ENCODE peak calls at places on chromosomes 16 and 17, in ten cellular contexts. One of them, this sample, is unnamed.

GRCh38 chr16:85679870-85680269 is 8.9 kb downstream of the GINS2 start:
- DNase-seq in NCI-H510A treated with DMSO at 0.1 percent for 48 hours: no peak
- DNase-seq in Ammon's horn: no peak
- DNase-seq in stimulated activated CD4-positive, alpha-beta T cell treated with anti-CD3 and anti-CD28 coated beads, Interleukin-4, amount 100 ng/mL, for 4 hours: no peak
- DNase-seq in stimulated activated naive B cell treated with anti-CD40 and anti-IgM and Interleukin-4, amounts not matched to agents 10 μg/mL and 1 μg/mL and 100 μg/mL, for 72 hours: no peak
- DNase-seq in PC-3: no peak
- DNase-seq in left colon: no peak
- DNase-seq in type B pancreatic cell: no peak
- DNase-seq in fibroblast of pulmonary artery: no peak
- DNase-seq in mesothelial cell of epicardium: no peak
- DNase-seq in this sample: no peak

GRCh38 chr17:69592692-69593350 is 178.3 kb downstream of the MAP2K6 start:
- DNase-seq in stimulated activated CD4-positive, alpha-beta T cell treated with anti-CD3 and anti-CD28 coated beads, Interleukin-4, amount 100 ng/mL, for 4 hours: no peak
- DNase-seq in left colon: no peak
- DNase-seq in fibroblast of pulmonary artery: peak
- DNase-seq in stimulated activated naive B cell treated with anti-CD40 and anti-IgM and Interleukin-4, amounts not matched to agents 10 μg/mL and 1 μg/mL and 100 μg/mL, for 72 hours: no peak
- DNase-seq in mesothelial cell of epicardium: no peak
- DNase-seq in Ammon's horn: no peak
- DNase-seq in NCI-H510A treated with DMSO at 0.1 percent for 48 hours: no peak
- DNase-seq in type B pancreatic cell: no peak
- DNase-seq in PC-3: no peak
- DNase-seq in this sample: no peak

GRCh38 chr17:18252160-18252559 is 6.4 kb downstream of the FLII start:
- DNase-seq in Ammon's horn: no peak
- DNase-seq in fibroblast of pulmonary artery: no peak
- DNase-seq in stimulated activated CD4-positive, alpha-beta T cell treated with anti-CD3 and anti-CD28 coated beads, Interleukin-4, amount 100 ng/mL, for 4 hours: no peak
- DNase-seq in stimulated activated naive B cell treated with anti-CD40 and anti-IgM and Interleukin-4, amounts not matched to agents 10 μg/mL and 1 μg/mL and 100 μg/mL, for 72 hours: no peak
- DNase-seq in left colon: no peak
- DNase-seq in type B pancreatic cell: no peak
- DNase-seq in NCI-H510A treated with DMSO at 0.1 percent for 48 hours: no peak
- DNase-seq in PC-3: no peak
- DNase-seq in mesothelial cell of epicardium: no peak
- DNase-seq in this sample: no peak

GRCh38 chr17:46266656-46267544 is 28.0 kb upstream of the LRRC37A start:
- DNase-seq in type B pancreatic cell: peak
- DNase-seq in stimulated activated naive B cell treated with anti-CD40 and anti-IgM and Interleukin-4, amounts not matched to agents 10 μg/mL and 1 μg/mL and 100 μg/mL, for 72 hours: peak
- DNase-seq in NCI-H510A treated with DMSO at 0.1 percent for 48 hours: peak
- DNase-seq in stimulated activated CD4-positive, alpha-beta T cell treated with anti-CD3 and anti-CD28 coated beads, Interleukin-4, amount 100 ng/mL, for 4 hours: peak
- DNase-seq in fibroblast of pulmonary artery: peak
- DNase-seq in mesothelial cell of epicardium: peak
- DNase-seq in left colon: peak
- DNase-seq in Ammon's horn: peak
- DNase-seq in PC-3: peak
- DNase-seq in this sample: peak

GRCh38 chr16:46862555-46863447 is 21.4 kb upstream of the GPT2 start:
- DNase-seq in Ammon's horn: no peak
- DNase-seq in stimulated activated CD4-positive, alpha-beta T cell treated with anti-CD3 and anti-CD28 coated beads, Interleukin-4, amount 100 ng/mL, for 4 hours: no peak
- DNase-seq in stimulated activated naive B cell treated with anti-CD40 and anti-IgM and Interleukin-4, amounts not matched to agents 10 μg/mL and 1 μg/mL and 100 μg/mL, for 72 hours: no peak
- DNase-seq in left colon: no peak
- DNase-seq in mesothelial cell of epicardium: no peak
- DNase-seq in fibroblast of pulmonary artery: no peak
- DNase-seq in type B pancreatic cell: no peak
- DNase-seq in PC-3: peak
- DNase-seq in NCI-H510A treated with DMSO at 0.1 percent for 48 hours: peak
- DNase-seq in this sample: no peak

GRCh38 chr17:83137523-83137922 is 58.1 kb downstream of the METRNL start:
- DNase-seq in stimulated activated CD4-positive, alpha-beta T cell treated with anti-CD3 and anti-CD28 coated beads, Interleukin-4, amount 100 ng/mL, for 4 hours: no peak
- DNase-seq in type B pancreatic cell: peak
- DNase-seq in stimulated activated naive B cell treated with anti-CD40 and anti-IgM and Interleukin-4, amounts not matched to agents 10 μg/mL and 1 μg/mL and 100 μg/mL, for 72 hours: no peak
- DNase-seq in left colon: no peak
- DNase-seq in fibroblast of pulmonary artery: no peak
- DNase-seq in PC-3: no peak
- DNase-seq in mesothelial cell of epicardium: no peak
- DNase-seq in NCI-H510A treated with DMSO at 0.1 percent for 48 hours: no peak
- DNase-seq in Ammon's horn: no peak
- DNase-seq in this sample: no peak

GRCh38 chr16:59192551-59193199 is 458.6 kb upstream of the GOT2 start:
- DNase-seq in NCI-H510A treated with DMSO at 0.1 percent for 48 hours: no peak
- DNase-seq in Ammon's horn: peak
- DNase-seq in fibroblast of pulmonary artery: peak
- DNase-seq in stimulated activated naive B cell treated with anti-CD40 and anti-IgM and Interleukin-4, amounts not matched to agents 10 μg/mL and 1 μg/mL and 100 μg/mL, for 72 hours: no peak
- DNase-seq in PC-3: peak
- DNase-seq in left colon: peak
- DNase-seq in stimulated activated CD4-positive, alpha-beta T cell treated with anti-CD3 and anti-CD28 coated beads, Interleukin-4, amount 100 ng/mL, for 4 hours: no peak
- DNase-seq in mesothelial cell of epicardium: no peak
- DNase-seq in type B pancreatic cell: no peak
- DNase-seq in this sample: peak

GRCh38 chr16:30715777-30716445 is 16.9 kb downstream of the SRCAP start:
- DNase-seq in stimulated activated CD4-positive, alpha-beta T cell treated with anti-CD3 and anti-CD28 coated beads, Interleukin-4, amount 100 ng/mL, for 4 hours: peak
- DNase-seq in mesothelial cell of epicardium: no peak
- DNase-seq in NCI-H510A treated with DMSO at 0.1 percent for 48 hours: no peak
- DNase-seq in left colon: no peak
- DNase-seq in type B pancreatic cell: no peak
- DNase-seq in fibroblast of pulmonary artery: peak
- DNase-seq in stimulated activated naive B cell treated with anti-CD40 and anti-IgM and Interleukin-4, amounts not matched to agents 10 μg/mL and 1 μg/mL and 100 μg/mL, for 72 hours: peak
- DNase-seq in PC-3: peak
- DNase-seq in Ammon's horn: peak
- DNase-seq in this sample: no peak

GRCh38 chr16:1818873-1819525 is 7.6 kb downstream of the HAGH start:
- DNase-seq in left colon: no peak
- DNase-seq in mesothelial cell of epicardium: no peak
- DNase-seq in fibroblast of pulmonary artery: no peak
- DNase-seq in NCI-H510A treated with DMSO at 0.1 percent for 48 hours: no peak
- DNase-seq in type B pancreatic cell: no peak
- DNase-seq in PC-3: no peak
- DNase-seq in stimulated activated CD4-positive, alpha-beta T cell treated with anti-CD3 and anti-CD28 coated beads, Interleukin-4, amount 100 ng/mL, for 4 hours: no peak
- DNase-seq in Ammon's horn: no peak
- DNase-seq in stimulated activated naive B cell treated with anti-CD40 and anti-IgM and Interleukin-4, amounts not matched to agents 10 μg/mL and 1 μg/mL and 100 μg/mL, for 72 hours: no peak
- DNase-seq in this sample: no peak